ENCODE peak calls at places on chromosomes 13 and 19, in eight cellular contexts. A is stimulated activated CD8-positive, alpha-beta memory T cell treated with anti-CD3 and anti-CD28 coated beads, Interleukin-15, amount 100 ng/mL, for 1 hour; J is mesenchymal stem cell; G is ecto neural progenitor cell; N is upper lobe of left lung; M is body of pancreas; Z is IMR-90; W is HuH-7. X is an unnamed sample.

GRCh38 chr13:45339867-45340266 is 1.1 kb downstream of the TPT1 start:
- DNase-seq in A (no peak), J (no peak), G (no peak), N (no peak), M (no peak), Z (no peak), W (no peak), X (no peak)

GRCh38 chr19:13610042-13610691 is 103.9 kb upstream of the CACNA1A start:
- DNase-seq in A (no peak), J (no peak), G (no peak), N (no peak), M (peak; percentile 45), Z (no peak), W (no peak), X (no peak)

GRCh38 chr13:50085063-50085462 is 69.8 kb downstream of the KCNRG start:
- DNase-seq in A (no peak), J (peak; percentile 60), G (no peak), N (no peak), M (no peak), Z (peak; percentile 47), W (no peak), X (no peak)

GRCh38 chr13:85261757-85262346 is 537.4 kb downstream of the SLITRK6 start:
- DNase-seq in A (no peak), J (peak; percentile 33), G (no peak), N (no peak), M (no peak), Z (peak; percentile 12), W (peak; percentile 1), X (no peak)

GRCh38 chr13:33186851-33187250 is 98.7 kb downstream of the STARD13 start:
- DNase-seq in A (no peak), J (peak; percentile 95), G (no peak), N (no peak), M (no peak), Z (peak; percentile 89), W (no peak), X (no peak)

GRCh38 chr19:57192064-57192395 is 730 bp downstream of the ZNF264 start:
- DNase-seq in A (no peak), J (no peak), G (no peak), N (no peak), M (no peak), Z (peak; percentile 4), W (no peak), X (no peak)

GRCh38 chr13:48066310-48066989 is 28.5 kb downstream of the MED4 start:
- DNase-seq in A (no peak), J (no peak), G (no peak), N (no peak), M (no peak), Z (peak; percentile 16), W (no peak), X (no peak)

GRCh38 chr13:110712081-110712848 is 1.2 kb upstream of the ING1 start:
- DNase-seq in A (peak; percentile 66), J (peak; percentile 90), G (peak; percentile 95), N (peak; percentile 89), M (peak; percentile 87), Z (peak; percentile 73), W (peak; percentile 74), X (peak; percentile 79)

GRCh38 chr13:113400621-113401451 is 36.9 kb upstream of the GRTP1 start:
- DNase-seq in A (no peak), J (no peak), G (peak; percentile 44), N (no peak), M (no peak), Z (no peak), W (no peak), X (no peak)

GRCh38 chr13:48532146-48532472 is 771 bp downstream of the RCBTB2 start:
- DNase-seq in A (no peak), J (no peak), G (no peak), N (no peak), M (no peak), Z (peak; percentile 52), W (no peak), X (no peak)

GRCh38 chr19:41802770-41803169 is 6.4 kb downstream of the CEACAM3 start:
- DNase-seq in A (no peak), J (no peak), G (no peak), N (no peak), M (no peak), Z (no peak), W (no peak), X (no peak)

GRCh38 chr19:33304760-33305647 is 2.7 kb upstream of the CEBPA start:
- DNase-seq in A (no peak), J (no peak), G (peak; percentile 33), N (peak; percentile 85), M (peak; percentile 52), Z (no peak), W (no peak), X (no peak)

GRCh38 chr19:40502647-40503046 is 35.8 kb downstream of the SPTBN4 start:
- DNase-seq in A (no peak), J (no peak), G (peak; percentile 52), N (no peak), M (peak; percentile 59), Z (no peak), W (peak; percentile 71), X (no peak)

GRCh38 chr19:39506944-39507714 is 7.8 kb upstream of the SELENOV start:
- DNase-seq in A (no peak), J (peak; percentile 63), G (peak; percentile 81), N (no peak), M (no peak), Z (peak; percentile 67), W (no peak), X (no peak)

GRCh38 chr19:5485286-5485636 is 30.0 kb downstream of the ZNRF4 start:
- DNase-seq in A (no peak), J (no peak), G (no peak), N (no peak), M (no peak), Z (no peak), W (no peak), X (no peak)

GRCh38 chr13:46684287-46685001 is 112.5 kb downstream of the ESD start:
- DNase-seq in A (no peak), J (peak; percentile 55), G (no peak), N (no peak), M (no peak), Z (no peak), W (peak; percentile 37), X (no peak)

GRCh38 chr13:95676100-95676774 is 702 bp upstream of the DNAJC3 start:
- DNase-seq in A (no peak), J (peak; percentile 72), G (no peak), N (peak; percentile 68), M (peak; percentile 58), Z (peak; percentile 39), W (no peak), X (peak; percentile 4)

GRCh38 chr13:70253834-70254233 is 145.6 kb upstream of the KLHL1 start:
- DNase-seq in A (no peak), J (peak; percentile 48), G (no peak), N (no peak), M (no peak), Z (no peak), W (no peak), X (no peak)

GRCh38 chr19:2444251-2445002 is 12.3 kb downstream of the LMNB2 start:
- DNase-seq in A (no peak), J (no peak), G (no peak), N (no peak), M (no peak), Z (no peak), W (no peak), X (no peak)

GRCh38 chr13:92260363-92260762 is 861.9 kb downstream of the GPC5 start:
- DNase-seq in A (no peak), J (no peak), G (no peak), N (no peak), M (no peak), Z (no peak), W (no peak), X (no peak)

GRCh38 chr13:40377783-40378182 is 288.7 kb downstream of the FOXO1 start:
- DNase-seq in A (no peak), J (no peak), G (no peak), N (no peak), M (no peak), Z (no peak), W (no peak), X (no peak)

GRCh38 chr19:45901912-45902650 is at the start of gene MYPOP:
- DNase-seq in A (no peak), J (peak; percentile 32), G (no peak), N (no peak), M (no peak), Z (no peak), W (no peak), X (no peak)

GRCh38 chr13:55007681-55008080 is 1979.1 kb downstream of the OLFM4 start:
- DNase-seq in A (no peak), J (no peak), G (no peak), N (no peak), M (no peak), Z (no peak), W (no peak), X (no peak)

GRCh38 chr13:111511219-111511732 is 190.8 kb downstream of the TEX29 start:
- DNase-seq in A (no peak), J (no peak), G (peak; percentile 32), N (no peak), M (no peak), Z (no peak), W (no peak), X (no peak)

GRCh38 chr19:12703056-12703455 is 6.6 kb upstream of the FBXW9 start:
- DNase-seq in A (no peak), J (peak; percentile 55), G (peak; percentile 84), N (no peak), M (no peak), Z (peak; percentile 43), W (peak; percentile 43), X (no peak)

GRCh38 chr13:36325912-36326311 is 20.3 kb downstream of the SPART start:
- DNase-seq in A (no peak), J (no peak), G (no peak), N (no peak), M (no peak), Z (no peak), W (no peak), X (no peak)

GRCh38 chr13:108779308-108779707 is 149.9 kb downstream of the MYO16 start:
- DNase-seq in A (no peak), J (no peak), G (no peak), N (no peak), M (no peak), Z (no peak), W (no peak), X (no peak)

GRCh38 chr13:69389899-69390298 is 717.7 kb upstream of the ATXN8OS start:
- DNase-seq in A (no peak), J (peak; percentile 91), G (no peak), N (no peak), M (no peak), Z (no peak), W (no peak), X (no peak)

GRCh38 chr13:80245162-80245733 is 95.7 kb downstream of the SPRY2 start:
- DNase-seq in A (no peak), J (no peak), G (no peak), N (no peak), M (no peak), Z (no peak), W (no peak), X (no peak)

GRCh38 chr13:60090579-60090978 is 73.1 kb downstream of the DIAPH3 start:
- DNase-seq in A (no peak), J (no peak), G (no peak), N (no peak), M (no peak), Z (peak; percentile 46), W (no peak), X (no peak)

GRCh38 chr13:48591889-48592725 is 59.2 kb upstream of the RCBTB2 start:
- DNase-seq in A (no peak), J (no peak), G (no peak), N (no peak), M (no peak), Z (no peak), W (no peak), X (no peak)